ENCODE peak calls at places on chromosomes 16 and 17, in seven cellular contexts. C, K, U, F, O, W and N are unnamed samples.

GRCh38 chr16:30802971-30803370 is 16.0 kb upstream of the ZNF629 start:
- DNase-seq in C (no peak), K (no peak), U (no peak), F (no peak), O (no peak), W (no peak), N (no peak)

GRCh38 chr16:84267380-84267779 is 27.3 kb upstream of the WFDC1 start:
- DNase-seq in C (no peak), K (no peak), U (no peak), F (no peak), O (no peak), W (no peak), N (no peak)

GRCh38 chr17:58575511-58575910 is 61.1 kb upstream of the MTMR4 start:
- DNase-seq in C (no peak), K (peak), U (peak), F (peak), O (peak), W (no peak), N (peak)

GRCh38 chr17:36697907-36698526 is 96.6 kb downstream of the MRM1 start:
- DNase-seq in C (no peak), K (peak), U (no peak), F (no peak), O (no peak), W (no peak), N (no peak)

GRCh38 chr17:74413491-74413890 is 18.4 kb upstream of the GPRC5C start:
- DNase-seq in C (no peak), K (no peak), U (no peak), F (no peak), O (no peak), W (no peak), N (no peak)

GRCh38 chr17:49610883-49611584 is 35.4 kb downstream of the NXPH3 start:
- DNase-seq in C (no peak), K (no peak), U (no peak), F (peak), O (no peak), W (no peak), N (no peak)

GRCh38 chr17:70295732-70296131 is 126.4 kb downstream of the KCNJ2 start:
- DNase-seq in C (no peak), K (peak), U (no peak), F (no peak), O (no peak), W (no peak), N (no peak)

GRCh38 chr16:26721290-26721689 is 345.4 kb upstream of the C16orf82 start:
- DNase-seq in C (no peak), K (no peak), U (no peak), F (no peak), O (no peak), W (no peak), N (no peak)

GRCh38 chr17:2057714-2058520 is 3.0 kb downstream of the HIC1 start:
- DNase-seq in C (no peak), K (no peak), U (no peak), F (no peak), O (no peak), W (no peak), N (no peak)

GRCh38 chr16:85188822-85189672 is 76.8 kb upstream of the CIBAR2 start:
- DNase-seq in C (no peak), K (no peak), U (no peak), F (no peak), O (no peak), W (no peak), N (no peak)

GRCh38 chr17:46995841-46996571 is 17.0 kb upstream of the RPRML start:
- DNase-seq in C (no peak), K (peak), U (peak), F (peak), O (no peak), W (no peak), N (peak)

GRCh38 chr17:62854026-62854425 is 45.9 kb upstream of the MARCHF10 start:
- DNase-seq in C (no peak), K (no peak), U (peak), F (peak), O (no peak), W (no peak), N (peak)

GRCh38 chr17:74201250-74201649 is 2.2 kb upstream of the RPL38 start:
- DNase-seq in C (no peak), K (peak), U (peak), F (peak), O (no peak), W (no peak), N (peak)

GRCh38 chr16:75130150-75130771 is 13.7 kb upstream of the LDHD start:
- DNase-seq in C (no peak), K (no peak), U (no peak), F (peak), O (no peak), W (no peak), N (no peak)

GRCh38 chr17:19302791-19303233 is 59.7 kb downstream of the B9D1 start:
- DNase-seq in C (peak), K (peak), U (no peak), F (no peak), O (no peak), W (no peak), N (no peak)

GRCh38 chr16:46908540-46909372 is 24.6 kb downstream of the GPT2 start:
- DNase-seq in C (peak), K (peak), U (peak), F (peak), O (peak), W (no peak), N (peak)

GRCh38 chr16:89583895-89584644 is 8.5 kb downstream of the CPNE7 start:
- DNase-seq in C (no peak), K (no peak), U (no peak), F (no peak), O (no peak), W (no peak), N (no peak)

GRCh38 chr16:12574721-12575120 is 229.0 kb downstream of the CPPED1 start:
- DNase-seq in C (no peak), K (no peak), U (no peak), F (no peak), O (no peak), W (no peak), N (no peak)

GRCh38 chr16:88854306-88855111 is 2.2 kb downstream of the GALNS start:
- DNase-seq in C (peak), K (peak), U (no peak), F (no peak), O (no peak), W (no peak), N (no peak)

GRCh38 chr16:24524855-24525652 is 14.3 kb upstream of the RBBP6 start:
- DNase-seq in C (no peak), K (no peak), U (no peak), F (peak), O (no peak), W (no peak), N (peak)

GRCh38 chr16:10325783-10326543 is 59.9 kb upstream of the ATF7IP2 start:
- DNase-seq in C (no peak), K (no peak), U (no peak), F (no peak), O (no peak), W (no peak), N (no peak)